ENCODE peak calls at places on chromosomes 11 and 22, in ten cellular contexts. One of them, this sample, is unnamed.

GRCh38 chr11:65087216-65087615 is 3.2 kb downstream of the ZFPL1 start:
- DNase-seq in stimulated activated CD4-positive, alpha-beta T cell treated with anti-CD3 and anti-CD28 coated beads, Interleukin-1b, Interleukin-23, amount 100 ng/mL, for 24 hours: no peak
- DNase-seq in C1 segment of cervical spinal cord: no peak
- DNase-seq in anterior cingulate cortex: no peak
- DNase-seq in GM03348: no peak
- DNase-seq in activated CD8-positive, alpha-beta memory T cell treated with anti-CD3 and anti-CD28 coated beads, Interleukin-2, amount 10 ng/mL, durations not matched to agents 7 days and 5 days: no peak
- DNase-seq in heart left ventricle: no peak
- DNase-seq in stimulated activated naive CD4-positive, alpha-beta T cell: no peak
- DNase-seq in T-helper 9 cell: no peak
- DNase-seq in hypothalamus: no peak
- DNase-seq in this sample: peak; percentile 20

GRCh38 chr11:79466411-79466810 is 25.6 kb upstream of the TENM4 start:
- DNase-seq in stimulated activated CD4-positive, alpha-beta T cell treated with anti-CD3 and anti-CD28 coated beads, Interleukin-1b, Interleukin-23, amount 100 ng/mL, for 24 hours: no peak
- DNase-seq in C1 segment of cervical spinal cord: no peak
- DNase-seq in anterior cingulate cortex: no peak
- DNase-seq in GM03348: peak; percentile 76
- DNase-seq in activated CD8-positive, alpha-beta memory T cell treated with anti-CD3 and anti-CD28 coated beads, Interleukin-2, amount 10 ng/mL, durations not matched to agents 7 days and 5 days: no peak
- DNase-seq in heart left ventricle: no peak
- DNase-seq in stimulated activated naive CD4-positive, alpha-beta T cell: no peak
- DNase-seq in T-helper 9 cell: no peak
- DNase-seq in hypothalamus: no peak
- DNase-seq in this sample: no peak

GRCh38 chr11:60310407-60310998 is 16.6 kb upstream of the MS4A6E start:
- DNase-seq in stimulated activated CD4-positive, alpha-beta T cell treated with anti-CD3 and anti-CD28 coated beads, Interleukin-1b, Interleukin-23, amount 100 ng/mL, for 24 hours: no peak
- DNase-seq in C1 segment of cervical spinal cord: peak; percentile 6
- DNase-seq in anterior cingulate cortex: no peak
- DNase-seq in GM03348: no peak
- DNase-seq in activated CD8-positive, alpha-beta memory T cell treated with anti-CD3 and anti-CD28 coated beads, Interleukin-2, amount 10 ng/mL, durations not matched to agents 7 days and 5 days: no peak
- DNase-seq in heart left ventricle: peak; percentile 14
- DNase-seq in stimulated activated naive CD4-positive, alpha-beta T cell: no peak
- DNase-seq in T-helper 9 cell: no peak
- DNase-seq in hypothalamus: no peak
- DNase-seq in this sample: peak; percentile 52

GRCh38 chr22:24981066-24981465 is 28.6 kb downstream of the KIAA1671 start:
- DNase-seq in stimulated activated CD4-positive, alpha-beta T cell treated with anti-CD3 and anti-CD28 coated beads, Interleukin-1b, Interleukin-23, amount 100 ng/mL, for 24 hours: no peak
- DNase-seq in C1 segment of cervical spinal cord: no peak
- DNase-seq in anterior cingulate cortex: no peak
- DNase-seq in GM03348: no peak
- DNase-seq in activated CD8-positive, alpha-beta memory T cell treated with anti-CD3 and anti-CD28 coated beads, Interleukin-2, amount 10 ng/mL, durations not matched to agents 7 days and 5 days: no peak
- DNase-seq in heart left ventricle: no peak
- DNase-seq in stimulated activated naive CD4-positive, alpha-beta T cell: no peak
- DNase-seq in T-helper 9 cell: no peak
- DNase-seq in hypothalamus: no peak
- DNase-seq in this sample: no peak

GRCh38 chr11:46112961-46113617 is 8.2 kb downstream of the PHF21A start:
- DNase-seq in stimulated activated CD4-positive, alpha-beta T cell treated with anti-CD3 and anti-CD28 coated beads, Interleukin-1b, Interleukin-23, amount 100 ng/mL, for 24 hours: peak; percentile 16
- DNase-seq in C1 segment of cervical spinal cord: no peak
- DNase-seq in anterior cingulate cortex: no peak
- DNase-seq in GM03348: peak; percentile 41
- DNase-seq in activated CD8-positive, alpha-beta memory T cell treated with anti-CD3 and anti-CD28 coated beads, Interleukin-2, amount 10 ng/mL, durations not matched to agents 7 days and 5 days: no peak
- DNase-seq in heart left ventricle: peak; percentile 26
- DNase-seq in stimulated activated naive CD4-positive, alpha-beta T cell: no peak
- DNase-seq in T-helper 9 cell: no peak
- DNase-seq in hypothalamus: no peak
- DNase-seq in this sample: no peak

GRCh38 chr11:72471005-72471898 is 36.9 kb upstream of the CLPB start:
- DNase-seq in stimulated activated CD4-positive, alpha-beta T cell treated with anti-CD3 and anti-CD28 coated beads, Interleukin-1b, Interleukin-23, amount 100 ng/mL, for 24 hours: peak; percentile 18
- DNase-seq in C1 segment of cervical spinal cord: peak; percentile 48
- DNase-seq in anterior cingulate cortex: no peak
- DNase-seq in GM03348: peak; percentile 86
- DNase-seq in activated CD8-positive, alpha-beta memory T cell treated with anti-CD3 and anti-CD28 coated beads, Interleukin-2, amount 10 ng/mL, durations not matched to agents 7 days and 5 days: peak; percentile 72
- DNase-seq in heart left ventricle: peak; percentile 58
- DNase-seq in stimulated activated naive CD4-positive, alpha-beta T cell: peak; percentile 9
- DNase-seq in T-helper 9 cell: peak; percentile 34
- DNase-seq in hypothalamus: peak; percentile 2
- DNase-seq in this sample: peak; percentile 74

GRCh38 chr11:31824791-31825452 is 13.8 kb upstream of the PAX6 start:
- DNase-seq in stimulated activated CD4-positive, alpha-beta T cell treated with anti-CD3 and anti-CD28 coated beads, Interleukin-1b, Interleukin-23, amount 100 ng/mL, for 24 hours: no peak
- DNase-seq in C1 segment of cervical spinal cord: no peak
- DNase-seq in anterior cingulate cortex: no peak
- DNase-seq in GM03348: no peak
- DNase-seq in activated CD8-positive, alpha-beta memory T cell treated with anti-CD3 and anti-CD28 coated beads, Interleukin-2, amount 10 ng/mL, durations not matched to agents 7 days and 5 days: no peak
- DNase-seq in heart left ventricle: no peak
- DNase-seq in stimulated activated naive CD4-positive, alpha-beta T cell: no peak
- DNase-seq in T-helper 9 cell: no peak
- DNase-seq in hypothalamus: no peak
- DNase-seq in this sample: no peak

GRCh38 chr22:40541300-40541699 is 95.2 kb downstream of the MRTFA start:
- DNase-seq in stimulated activated CD4-positive, alpha-beta T cell treated with anti-CD3 and anti-CD28 coated beads, Interleukin-1b, Interleukin-23, amount 100 ng/mL, for 24 hours: no peak
- DNase-seq in C1 segment of cervical spinal cord: no peak
- DNase-seq in anterior cingulate cortex: no peak
- DNase-seq in GM03348: no peak
- DNase-seq in activated CD8-positive, alpha-beta memory T cell treated with anti-CD3 and anti-CD28 coated beads, Interleukin-2, amount 10 ng/mL, durations not matched to agents 7 days and 5 days: peak; percentile 50
- DNase-seq in heart left ventricle: no peak
- DNase-seq in stimulated activated naive CD4-positive, alpha-beta T cell: no peak
- DNase-seq in T-helper 9 cell: no peak
- DNase-seq in hypothalamus: no peak
- DNase-seq in this sample: no peak

GRCh38 chr11:36619502-36619901 is 21.5 kb upstream of the RAG2 start:
- DNase-seq in stimulated activated CD4-positive, alpha-beta T cell treated with anti-CD3 and anti-CD28 coated beads, Interleukin-1b, Interleukin-23, amount 100 ng/mL, for 24 hours: no peak
- DNase-seq in C1 segment of cervical spinal cord: no peak
- DNase-seq in anterior cingulate cortex: no peak
- DNase-seq in GM03348: no peak
- DNase-seq in activated CD8-positive, alpha-beta memory T cell treated with anti-CD3 and anti-CD28 coated beads, Interleukin-2, amount 10 ng/mL, durations not matched to agents 7 days and 5 days: no peak
- DNase-seq in heart left ventricle: no peak
- DNase-seq in stimulated activated naive CD4-positive, alpha-beta T cell: no peak
- DNase-seq in T-helper 9 cell: no peak
- DNase-seq in hypothalamus: no peak
- DNase-seq in this sample: no peak

GRCh38 chr11:87256694-87257340 is 219.1 kb downstream of the TMEM135 start:
- DNase-seq in stimulated activated CD4-positive, alpha-beta T cell treated with anti-CD3 and anti-CD28 coated beads, Interleukin-1b, Interleukin-23, amount 100 ng/mL, for 24 hours: no peak
- DNase-seq in C1 segment of cervical spinal cord: no peak
- DNase-seq in anterior cingulate cortex: no peak
- DNase-seq in GM03348: peak; percentile 16
- DNase-seq in activated CD8-positive, alpha-beta memory T cell treated with anti-CD3 and anti-CD28 coated beads, Interleukin-2, amount 10 ng/mL, durations not matched to agents 7 days and 5 days: no peak
- DNase-seq in heart left ventricle: no peak
- DNase-seq in stimulated activated naive CD4-positive, alpha-beta T cell: no peak
- DNase-seq in T-helper 9 cell: no peak
- DNase-seq in hypothalamus: no peak
- DNase-seq in this sample: no peak

GRCh38 chr22:43343262-43343988 is at the start of gene SCUBE1:
- DNase-seq in stimulated activated CD4-positive, alpha-beta T cell treated with anti-CD3 and anti-CD28 coated beads, Interleukin-1b, Interleukin-23, amount 100 ng/mL, for 24 hours: no peak
- DNase-seq in C1 segment of cervical spinal cord: no peak
- DNase-seq in anterior cingulate cortex: no peak
- DNase-seq in GM03348: peak; percentile 87
- DNase-seq in activated CD8-positive, alpha-beta memory T cell treated with anti-CD3 and anti-CD28 coated beads, Interleukin-2, amount 10 ng/mL, durations not matched to agents 7 days and 5 days: peak; percentile 67
- DNase-seq in heart left ventricle: peak; percentile 35
- DNase-seq in stimulated activated naive CD4-positive, alpha-beta T cell: peak; percentile 9
- DNase-seq in T-helper 9 cell: peak; percentile 18
- DNase-seq in hypothalamus: no peak
- DNase-seq in this sample: peak; percentile 79

GRCh38 chr22:25334091-25334490 is 114.7 kb downstream of the CRYBB2 start:
- DNase-seq in stimulated activated CD4-positive, alpha-beta T cell treated with anti-CD3 and anti-CD28 coated beads, Interleukin-1b, Interleukin-23, amount 100 ng/mL, for 24 hours: peak; percentile 5
- DNase-seq in C1 segment of cervical spinal cord: peak; percentile 70
- DNase-seq in anterior cingulate cortex: peak; percentile 15
- DNase-seq in GM03348: no peak
- DNase-seq in activated CD8-positive, alpha-beta memory T cell treated with anti-CD3 and anti-CD28 coated beads, Interleukin-2, amount 10 ng/mL, durations not matched to agents 7 days and 5 days: peak; percentile 78
- DNase-seq in heart left ventricle: peak; percentile 32
- DNase-seq in stimulated activated naive CD4-positive, alpha-beta T cell: no peak
- DNase-seq in T-helper 9 cell: peak; percentile 16
- DNase-seq in hypothalamus: peak; percentile 3
- DNase-seq in this sample: peak; percentile 51

GRCh38 chr11:43687120-43687791 is 6.7 kb downstream of the HSD17B12 start:
- DNase-seq in stimulated activated CD4-positive, alpha-beta T cell treated with anti-CD3 and anti-CD28 coated beads, Interleukin-1b, Interleukin-23, amount 100 ng/mL, for 24 hours: no peak
- DNase-seq in C1 segment of cervical spinal cord: no peak
- DNase-seq in anterior cingulate cortex: no peak
- DNase-seq in GM03348: no peak
- DNase-seq in activated CD8-positive, alpha-beta memory T cell treated with anti-CD3 and anti-CD28 coated beads, Interleukin-2, amount 10 ng/mL, durations not matched to agents 7 days and 5 days: no peak
- DNase-seq in heart left ventricle: peak; percentile 56
- DNase-seq in stimulated activated naive CD4-positive, alpha-beta T cell: no peak
- DNase-seq in T-helper 9 cell: no peak
- DNase-seq in hypothalamus: no peak
- DNase-seq in this sample: peak; percentile 70

GRCh38 chr22:20945578-20945934 is 21.5 kb upstream of the AIFM3 start:
- DNase-seq in stimulated activated CD4-positive, alpha-beta T cell treated with anti-CD3 and anti-CD28 coated beads, Interleukin-1b, Interleukin-23, amount 100 ng/mL, for 24 hours: no peak
- DNase-seq in C1 segment of cervical spinal cord: no peak
- DNase-seq in anterior cingulate cortex: no peak
- DNase-seq in GM03348: no peak
- DNase-seq in activated CD8-positive, alpha-beta memory T cell treated with anti-CD3 and anti-CD28 coated beads, Interleukin-2, amount 10 ng/mL, durations not matched to agents 7 days and 5 days: no peak
- DNase-seq in heart left ventricle: no peak
- DNase-seq in stimulated activated naive CD4-positive, alpha-beta T cell: no peak
- DNase-seq in T-helper 9 cell: no peak
- DNase-seq in hypothalamus: no peak
- DNase-seq in this sample: no peak

GRCh38 chr11:76542436-76542835 is 97.6 kb downstream of the EMSY start:
- DNase-seq in stimulated activated CD4-positive, alpha-beta T cell treated with anti-CD3 and anti-CD28 coated beads, Interleukin-1b, Interleukin-23, amount 100 ng/mL, for 24 hours: no peak
- DNase-seq in C1 segment of cervical spinal cord: no peak
- DNase-seq in anterior cingulate cortex: no peak
- DNase-seq in GM03348: no peak
- DNase-seq in activated CD8-positive, alpha-beta memory T cell treated with anti-CD3 and anti-CD28 coated beads, Interleukin-2, amount 10 ng/mL, durations not matched to agents 7 days and 5 days: no peak
- DNase-seq in heart left ventricle: no peak
- DNase-seq in stimulated activated naive CD4-positive, alpha-beta T cell: no peak
- DNase-seq in T-helper 9 cell: no peak
- DNase-seq in hypothalamus: no peak
- DNase-seq in this sample: no peak

GRCh38 chr11:47271961-47272661 is 2.2 kb downstream of the MADD start:
- DNase-seq in stimulated activated CD4-positive, alpha-beta T cell treated with anti-CD3 and anti-CD28 coated beads, Interleukin-1b, Interleukin-23, amount 100 ng/mL, for 24 hours: no peak
- DNase-seq in C1 segment of cervical spinal cord: no peak
- DNase-seq in anterior cingulate cortex: no peak
- DNase-seq in GM03348: no peak
- DNase-seq in activated CD8-positive, alpha-beta memory T cell treated with anti-CD3 and anti-CD28 coated beads, Interleukin-2, amount 10 ng/mL, durations not matched to agents 7 days and 5 days: no peak
- DNase-seq in heart left ventricle: peak; percentile 57
- DNase-seq in stimulated activated naive CD4-positive, alpha-beta T cell: no peak
- DNase-seq in T-helper 9 cell: no peak
- DNase-seq in hypothalamus: no peak
- DNase-seq in this sample: peak; percentile 57

GRCh38 chr22:39745789-39746188 is 147.8 kb downstream of the ENTHD1 start:
- DNase-seq in stimulated activated CD4-positive, alpha-beta T cell treated with anti-CD3 and anti-CD28 coated beads, Interleukin-1b, Interleukin-23, amount 100 ng/mL, for 24 hours: no peak
- DNase-seq in C1 segment of cervical spinal cord: no peak
- DNase-seq in anterior cingulate cortex: no peak
- DNase-seq in GM03348: no peak
- DNase-seq in activated CD8-positive, alpha-beta memory T cell treated with anti-CD3 and anti-CD28 coated beads, Interleukin-2, amount 10 ng/mL, durations not matched to agents 7 days and 5 days: no peak
- DNase-seq in heart left ventricle: no peak
- DNase-seq in stimulated activated naive CD4-positive, alpha-beta T cell: no peak
- DNase-seq in T-helper 9 cell: no peak
- DNase-seq in hypothalamus: no peak
- DNase-seq in this sample: no peak

This sample was measured in right cardiac atrium.